ENCODE peak calls at places on chromosomes 12 and 14, in nine cellular contexts. M is HTR-8/SVneo; Z is body of pancreas; L is mucosa of gallbladder; A is NAMALWA; E is LoVo; O is myocyte; C is activated CD4-positive, alpha-beta T cell treated with anti-CD3 and anti-CD28 coated beads, Interleukin-2, amount 50 U/mL, for 1 hour; D is NCI-H1436. U is an unnamed sample.

GRCh38 chr14:104090071-104090748 is 4.7 kb downstream of the ASPG start:
- DNase-seq in M (no peak), Z (no peak), L (no peak), A (no peak), E (no peak), O (no peak), C (no peak), D (no peak), U (no peak)

GRCh38 chr14:52253503-52253902 is 14.0 kb upstream of the PTGDR start:
- DNase-seq in M (no peak), Z (no peak), L (no peak), A (no peak), E (no peak), O (peak; percentile 26), C (no peak), D (no peak), U (no peak)

GRCh38 chr14:29805415-29806123 is 122.1 kb downstream of the PRKD1 start:
- DNase-seq in M (peak; percentile 49), Z (peak; percentile 78), L (peak; percentile 79), A (no peak), E (peak; percentile 24), O (peak; percentile 66), C (no peak), D (peak; percentile 32), U (peak; percentile 82)

GRCh38 chr12:92242917-92243316 is 97.3 kb upstream of the BTG1 start:
- DNase-seq in M (no peak), Z (no peak), L (no peak), A (no peak), E (no peak), O (peak; percentile 71), C (no peak), D (no peak), U (no peak)

GRCh38 chr12:130520784-130521183 is 183.1 kb downstream of the PIWIL1 start:
- DNase-seq in M (no peak), Z (no peak), L (no peak), A (no peak), E (no peak), O (no peak), C (no peak), D (no peak), U (no peak)

GRCh38 chr12:96187675-96188355 is 6.4 kb upstream of the ELK3 start:
- DNase-seq in M (no peak), Z (no peak), L (no peak), A (no peak), E (no peak), O (no peak), C (no peak), D (no peak), U (no peak)

GRCh38 chr14:105021656-105022275 is 883 bp upstream of the CDCA4 start:
- DNase-seq in M (peak; percentile 48), Z (peak; percentile 46), L (peak; percentile 36), A (no peak), E (peak; percentile 65), O (peak; percentile 44), C (no peak), D (peak; percentile 41), U (peak; percentile 44)

GRCh38 chr12:91142184-91142583 is 30.9 kb upstream of the LUM start:
- DNase-seq in M (no peak), Z (no peak), L (no peak), A (no peak), E (no peak), O (no peak), C (no peak), D (no peak), U (no peak)

GRCh38 chr14:51644215-51644969 is 7.3 kb upstream of the FRMD6 start:
- DNase-seq in M (no peak), Z (no peak), L (no peak), A (no peak), E (no peak), O (no peak), C (no peak), D (no peak), U (no peak)

GRCh38 chr12:33488036-33488435 is 48.4 kb upstream of the SYT10 start:
- DNase-seq in M (no peak), Z (no peak), L (no peak), A (no peak), E (peak; percentile 19), O (no peak), C (no peak), D (no peak), U (no peak)

GRCh38 chr12:121963341-121964018 is 45.1 kb downstream of the CFAP251 start:
- DNase-seq in M (no peak), Z (no peak), L (no peak), A (no peak), E (no peak), O (no peak), C (no peak), D (no peak), U (no peak)

GRCh38 chr12:31029916-31030562 is 43.6 kb upstream of the DDX11 start:
- DNase-seq in M (no peak), Z (no peak), L (no peak), A (no peak), E (no peak), O (peak; percentile 54), C (no peak), D (no peak), U (peak; percentile 88)

GRCh38 chr12:54701940-54702592 is 53.9 kb upstream of the DCD start:
- DNase-seq in M (peak; percentile 40), Z (no peak), L (no peak), A (peak; percentile 80), E (peak; percentile 58), O (peak; percentile 47), C (no peak), D (peak; percentile 16), U (peak; percentile 66)

GRCh38 chr12:7072024-7072423 is 11.5 kb downstream of the C1S start:
- DNase-seq in M (no peak), Z (no peak), L (no peak), A (no peak), E (no peak), O (no peak), C (no peak), D (no peak), U (no peak)

GRCh38 chr14:58296731-58297130 is 1.6 kb upstream of the ARID4A start:
- DNase-seq in M (peak; percentile 29), Z (no peak), L (no peak), A (peak; percentile 3), E (no peak), O (no peak), C (no peak), D (no peak), U (no peak)

GRCh38 chr12:130565189-130565588 is 150.9 kb downstream of the RIMBP2 start:
- DNase-seq in M (no peak), Z (no peak), L (no peak), A (no peak), E (no peak), O (no peak), C (no peak), D (no peak), U (no peak)

GRCh38 chr12:108575199-108575912 is 13.0 kb downstream of the ISCU start:
- DNase-seq in M (no peak), Z (no peak), L (no peak), A (no peak), E (no peak), O (no peak), C (no peak), D (no peak), U (no peak)

GRCh38 chr14:34837801-34838322 is 37.3 kb downstream of the BAZ1A start:
- DNase-seq in M (no peak), Z (no peak), L (no peak), A (no peak), E (no peak), O (no peak), C (no peak), D (no peak), U (no peak)

U was measured in RPMI8226.